ENCODE peak calls at places on chromosomes 12 and 14, in four cellular contexts. R is RWPE1, Z is GM23248, B is keratinocyte. U is an unnamed sample.

GRCh38 chr12:34340534-34341361 is 318.5 kb downstream of the ALG10 start:
- DNase-seq in Z (no peak), R (no peak), B (no peak), U (no peak)

GRCh38 chr12:27277846-27278260 is 33.8 kb downstream of the STK38L start:
- DNase-seq in B (no peak), Z (peak), R (peak), U (peak)

GRCh38 chr14:23481992-23482813 is 12.7 kb downstream of the NGDN start:
- DNase-seq in R (no peak), B (no peak), Z (no peak), U (no peak)

GRCh38 chr12:112182499-112182898 is 57.1 kb downstream of the TRAFD1 start:
- DNase-seq in R (no peak), B (no peak), Z (peak), U (no peak)

GRCh38 chr12:59118356-59118755 is 198.1 kb upstream of the LRIG3 start:
- DNase-seq in B (no peak), Z (no peak), R (no peak), U (no peak)

GRCh38 chr14:54428527-54428926 is 12.6 kb downstream of the CNIH1 start:
- DNase-seq in R (no peak), B (no peak), Z (no peak), U (no peak)

GRCh38 chr14:94331462-94331861 is 8.3 kb upstream of the SERPINA6 start:
- DNase-seq in Z (no peak), R (no peak), B (no peak), U (no peak)

GRCh38 chr14:53953002-53953827 is 3.4 kb downstream of the BMP4 start:
- DNase-seq in Z (peak), B (no peak), R (peak), U (peak)

GRCh38 chr12:93315907-93316622 is 61.7 kb upstream of the NUDT4 start:
- DNase-seq in Z (no peak), B (no peak), R (no peak), U (no peak)
- H3K27ac ChIP-seq in Z (no peak), B (no peak), R (no peak), U (no peak)

GRCh38 chr12:93750056-93750455 is 72.9 kb downstream of the CRADD start:
- DNase-seq in Z (no peak), B (no peak), R (no peak), U (no peak)
- H3K27ac ChIP-seq in Z (no peak), B (no peak), R (no peak), U (no peak)

GRCh38 chr12:77710209-77710608 is 120.5 kb upstream of the NAV3 start:
- DNase-seq in B (no peak), Z (no peak), R (no peak), U (no peak)
- H3K27ac ChIP-seq in B (no peak), Z (no peak), R (no peak), U (no peak)

DNA sequence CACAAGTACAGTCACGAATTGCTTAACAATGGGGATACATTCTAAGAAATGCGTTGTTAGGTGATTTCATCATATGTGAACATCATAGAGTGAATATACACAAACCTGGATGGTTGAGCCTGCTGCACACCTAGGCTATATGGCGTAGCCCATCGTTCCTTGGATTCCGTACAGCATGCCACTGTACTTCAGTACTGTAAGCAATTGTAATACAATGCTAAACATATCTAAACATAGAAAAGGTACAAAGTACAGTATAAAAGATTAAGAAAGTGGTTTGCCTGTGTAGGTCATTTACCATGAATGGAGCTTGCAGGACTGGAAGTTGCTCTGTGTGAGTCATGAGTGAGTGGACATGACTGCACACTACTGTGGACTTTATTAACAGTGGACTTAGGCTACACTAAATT is 286.2 kb downstream of the CACNA1C start:
- DNase-seq in B (no peak), Z (peak), R (no peak), U (peak)
- H3K27ac ChIP-seq in B (no peak), Z (peak), R (no peak), U (no peak)